ENCODE peak calls at places on chromosomes 1 and 21, in ten cellular contexts. One of them, this sample, is unnamed.
A peak's percentile ranks its signal among the peaks of the same experiment; 100 is the strongest.

GRCh38 chr1:143698016-143698415 is 273.8 kb downstream of the FAM72C start:
- DNase-seq in adipocyte: peak; percentile 6
- DNase-seq in omental fat pad: no peak
- DNase-seq in CD4-positive, alpha-beta T cell: no peak
- DNase-seq in nucleus accumbens: no peak
- DNase-seq in WERI-Rb-1: peak; percentile 21
- DNase-seq in hypothalamus: no peak
- DNase-seq in non-pigmented ciliary epithelial cell: no peak
- DNase-seq in stomach: peak; percentile 36
- DNase-seq in AG09319: no peak
- DNase-seq in this sample: peak; percentile 23

GRCh38 chr1:26530898-26531598 is 1.5 kb downstream of the RPS6KA1 start:
- DNase-seq in nucleus accumbens: no peak
- DNase-seq in omental fat pad: no peak
- DNase-seq in hypothalamus: no peak
- DNase-seq in stomach: peak; percentile 81
- DNase-seq in adipocyte: peak; percentile 6
- DNase-seq in CD4-positive, alpha-beta T cell: no peak
- DNase-seq in WERI-Rb-1: peak; percentile 69
- DNase-seq in AG09319: no peak
- DNase-seq in non-pigmented ciliary epithelial cell: no peak
- DNase-seq in this sample: peak; percentile 34

GRCh38 chr1:162302246-162302645 is 74.4 kb downstream of the SPATA46 start:
- DNase-seq in stomach: no peak
- DNase-seq in AG09319: no peak
- DNase-seq in nucleus accumbens: no peak
- DNase-seq in WERI-Rb-1: no peak
- DNase-seq in omental fat pad: no peak
- DNase-seq in non-pigmented ciliary epithelial cell: no peak
- DNase-seq in adipocyte: peak; percentile 13
- DNase-seq in hypothalamus: no peak
- DNase-seq in CD4-positive, alpha-beta T cell: no peak
- DNase-seq in this sample: no peak

GRCh38 chr1:47612816-47613215 is 175.0 kb downstream of the FOXD2 start:
- DNase-seq in adipocyte: no peak
- DNase-seq in non-pigmented ciliary epithelial cell: no peak
- DNase-seq in AG09319: no peak
- DNase-seq in WERI-Rb-1: no peak
- DNase-seq in stomach: no peak
- DNase-seq in nucleus accumbens: no peak
- DNase-seq in omental fat pad: no peak
- DNase-seq in CD4-positive, alpha-beta T cell: no peak
- DNase-seq in hypothalamus: no peak
- DNase-seq in this sample: no peak

GRCh38 chr1:221874285-221875003 is 132.6 kb upstream of the DUSP10 start:
- DNase-seq in omental fat pad: no peak
- DNase-seq in WERI-Rb-1: no peak
- DNase-seq in AG09319: peak; percentile 70
- DNase-seq in nucleus accumbens: no peak
- DNase-seq in CD4-positive, alpha-beta T cell: no peak
- DNase-seq in adipocyte: peak; percentile 78
- DNase-seq in hypothalamus: no peak
- DNase-seq in stomach: no peak
- DNase-seq in non-pigmented ciliary epithelial cell: no peak
- DNase-seq in this sample: no peak

GRCh38 chr1:24193046-24193445 is 6.0 kb upstream of the IFNLR1 start:
- DNase-seq in omental fat pad: no peak
- DNase-seq in hypothalamus: no peak
- DNase-seq in CD4-positive, alpha-beta T cell: no peak
- DNase-seq in stomach: no peak
- DNase-seq in adipocyte: peak; percentile 34
- DNase-seq in non-pigmented ciliary epithelial cell: no peak
- DNase-seq in WERI-Rb-1: no peak
- DNase-seq in nucleus accumbens: no peak
- DNase-seq in AG09319: no peak
- DNase-seq in this sample: no peak

GRCh38 chr1:224867715-224868114 is 61.8 kb upstream of the DNAH14 start:
- DNase-seq in adipocyte: no peak
- DNase-seq in WERI-Rb-1: no peak
- DNase-seq in non-pigmented ciliary epithelial cell: no peak
- DNase-seq in hypothalamus: no peak
- DNase-seq in stomach: no peak
- DNase-seq in CD4-positive, alpha-beta T cell: no peak
- DNase-seq in omental fat pad: no peak
- DNase-seq in nucleus accumbens: no peak
- DNase-seq in AG09319: no peak
- DNase-seq in this sample: no peak

GRCh38 chr1:87805661-87806376 is 477.1 kb downstream of the LMO4 start:
- DNase-seq in stomach: no peak
- DNase-seq in hypothalamus: no peak
- DNase-seq in nucleus accumbens: no peak
- DNase-seq in CD4-positive, alpha-beta T cell: no peak
- DNase-seq in non-pigmented ciliary epithelial cell: peak; percentile 24
- DNase-seq in WERI-Rb-1: no peak
- DNase-seq in adipocyte: peak; percentile 28
- DNase-seq in omental fat pad: no peak
- DNase-seq in AG09319: peak; percentile 16
- DNase-seq in this sample: no peak

GRCh38 chr21:39705849-39706248 is 39.1 kb upstream of the IGSF5 start:
- DNase-seq in stomach: no peak
- DNase-seq in hypothalamus: no peak
- DNase-seq in AG09319: no peak
- DNase-seq in non-pigmented ciliary epithelial cell: no peak
- DNase-seq in nucleus accumbens: no peak
- DNase-seq in adipocyte: peak; percentile 41
- DNase-seq in WERI-Rb-1: no peak
- DNase-seq in CD4-positive, alpha-beta T cell: no peak
- DNase-seq in omental fat pad: no peak
- DNase-seq in this sample: no peak

GRCh38 chr1:173900992-173901391 is 16.1 kb downstream of the SERPINC1 start:
- DNase-seq in AG09319: no peak
- DNase-seq in hypothalamus: no peak
- DNase-seq in CD4-positive, alpha-beta T cell: no peak
- DNase-seq in WERI-Rb-1: no peak
- DNase-seq in adipocyte: no peak
- DNase-seq in stomach: no peak
- DNase-seq in non-pigmented ciliary epithelial cell: no peak
- DNase-seq in omental fat pad: no peak
- DNase-seq in nucleus accumbens: no peak
- DNase-seq in this sample: no peak

GRCh38 chr1:26820784-26821269 is 5.7 kb upstream of the ZDHHC18 start:
- DNase-seq in hypothalamus: no peak
- DNase-seq in omental fat pad: no peak
- DNase-seq in nucleus accumbens: no peak
- DNase-seq in AG09319: no peak
- DNase-seq in adipocyte: no peak
- DNase-seq in CD4-positive, alpha-beta T cell: no peak
- DNase-seq in non-pigmented ciliary epithelial cell: no peak
- DNase-seq in stomach: no peak
- DNase-seq in WERI-Rb-1: no peak
- DNase-seq in this sample: no peak

GRCh38 chr1:231029841-231030240 is 10.2 kb downstream of the FAM89A start:
- DNase-seq in hypothalamus: no peak
- DNase-seq in stomach: no peak
- DNase-seq in non-pigmented ciliary epithelial cell: no peak
- DNase-seq in nucleus accumbens: no peak
- DNase-seq in WERI-Rb-1: no peak
- DNase-seq in omental fat pad: no peak
- DNase-seq in AG09319: no peak
- DNase-seq in adipocyte: no peak
- DNase-seq in CD4-positive, alpha-beta T cell: no peak
- DNase-seq in this sample: no peak

GRCh38 chr1:62082456-62083363 is 111.9 kb upstream of the L1TD1 start:
- DNase-seq in hypothalamus: no peak
- DNase-seq in adipocyte: peak; percentile 77
- DNase-seq in CD4-positive, alpha-beta T cell: peak; percentile 6
- DNase-seq in WERI-Rb-1: peak; percentile 41
- DNase-seq in omental fat pad: no peak
- DNase-seq in non-pigmented ciliary epithelial cell: no peak
- DNase-seq in nucleus accumbens: no peak
- DNase-seq in AG09319: no peak
- DNase-seq in stomach: peak; percentile 34
- DNase-seq in this sample: peak; percentile 38

GRCh38 chr1:172351347-172351746 is 69.1 kb upstream of the C1orf105 start:
- DNase-seq in AG09319: peak; percentile 25
- DNase-seq in stomach: no peak
- DNase-seq in WERI-Rb-1: no peak
- DNase-seq in adipocyte: peak; percentile 73
- DNase-seq in omental fat pad: no peak
- DNase-seq in non-pigmented ciliary epithelial cell: no peak
- DNase-seq in nucleus accumbens: no peak
- DNase-seq in hypothalamus: no peak
- DNase-seq in CD4-positive, alpha-beta T cell: no peak
- DNase-seq in this sample: no peak

GRCh38 chr21:42347601-42348327 is 3.0 kb downstream of the TFF2 start:
- DNase-seq in omental fat pad: no peak
- DNase-seq in hypothalamus: no peak
- DNase-seq in adipocyte: no peak
- DNase-seq in non-pigmented ciliary epithelial cell: no peak
- DNase-seq in CD4-positive, alpha-beta T cell: no peak
- DNase-seq in nucleus accumbens: no peak
- DNase-seq in WERI-Rb-1: peak; percentile 3
- DNase-seq in stomach: no peak
- DNase-seq in AG09319: no peak
- DNase-seq in this sample: no peak

GRCh38 chr1:184160236-184160635 is 108.7 kb downstream of the TSEN15 start:
- DNase-seq in AG09319: no peak
- DNase-seq in nucleus accumbens: no peak
- DNase-seq in stomach: no peak
- DNase-seq in adipocyte: peak; percentile 59
- DNase-seq in omental fat pad: no peak
- DNase-seq in WERI-Rb-1: no peak
- DNase-seq in non-pigmented ciliary epithelial cell: peak; percentile 80
- DNase-seq in hypothalamus: no peak
- DNase-seq in CD4-positive, alpha-beta T cell: no peak
- DNase-seq in this sample: no peak

GRCh38 chr1:226100436-226101347 is 38.2 kb downstream of the H3-3A start:
- DNase-seq in stomach: peak; percentile 42
- DNase-seq in nucleus accumbens: no peak
- DNase-seq in AG09319: peak; percentile 37
- DNase-seq in non-pigmented ciliary epithelial cell: no peak
- DNase-seq in CD4-positive, alpha-beta T cell: no peak
- DNase-seq in adipocyte: peak; percentile 40
- DNase-seq in hypothalamus: no peak
- DNase-seq in WERI-Rb-1: no peak
- DNase-seq in omental fat pad: no peak
- DNase-seq in this sample: peak; percentile 56

GRCh38 chr1:179079113-179079761 is 2.6 kb upstream of the TOR3A start:
- DNase-seq in adipocyte: peak; percentile 91
- DNase-seq in WERI-Rb-1: peak; percentile 65
- DNase-seq in non-pigmented ciliary epithelial cell: peak; percentile 30
- DNase-seq in omental fat pad: no peak
- DNase-seq in nucleus accumbens: no peak
- DNase-seq in AG09319: peak; percentile 46
- DNase-seq in hypothalamus: no peak
- DNase-seq in stomach: peak; percentile 47
- DNase-seq in CD4-positive, alpha-beta T cell: peak; percentile 30
- DNase-seq in this sample: peak; percentile 28

GRCh38 chr1:232868793-232869491 is 63.7 kb downstream of the MAP10 start:
- DNase-seq in WERI-Rb-1: no peak
- DNase-seq in CD4-positive, alpha-beta T cell: no peak
- DNase-seq in stomach: no peak
- DNase-seq in omental fat pad: no peak
- DNase-seq in nucleus accumbens: no peak
- DNase-seq in non-pigmented ciliary epithelial cell: peak; percentile 67
- DNase-seq in hypothalamus: no peak
- DNase-seq in AG09319: peak; percentile 88
- DNase-seq in adipocyte: peak; percentile 94
- DNase-seq in this sample: no peak

GRCh38 chr1:9435101-9435636 is 104.1 kb upstream of the SLC25A33 start:
- DNase-seq in nucleus accumbens: no peak
- DNase-seq in omental fat pad: no peak
- DNase-seq in stomach: peak; percentile 36
- DNase-seq in CD4-positive, alpha-beta T cell: no peak
- DNase-seq in WERI-Rb-1: no peak
- DNase-seq in adipocyte: no peak
- DNase-seq in AG09319: no peak
- DNase-seq in non-pigmented ciliary epithelial cell: no peak
- DNase-seq in hypothalamus: no peak
- DNase-seq in this sample: no peak

GRCh38 chr1:76247261-76247852 is 172.8 kb downstream of the ST6GALNAC3 start:
- DNase-seq in nucleus accumbens: no peak
- DNase-seq in AG09319: no peak
- DNase-seq in non-pigmented ciliary epithelial cell: no peak
- DNase-seq in stomach: no peak
- DNase-seq in adipocyte: no peak
- DNase-seq in WERI-Rb-1: peak; percentile 88
- DNase-seq in hypothalamus: no peak
- DNase-seq in omental fat pad: no peak
- DNase-seq in CD4-positive, alpha-beta T cell: no peak
- DNase-seq in this sample: no peak

GRCh38 chr21:34274001-34274400 is 89.8 kb upstream of the KCNE2 start:
- DNase-seq in non-pigmented ciliary epithelial cell: peak; percentile 13
- DNase-seq in hypothalamus: no peak
- DNase-seq in stomach: no peak
- DNase-seq in omental fat pad: no peak
- DNase-seq in CD4-positive, alpha-beta T cell: no peak
- DNase-seq in nucleus accumbens: no peak
- DNase-seq in WERI-Rb-1: no peak
- DNase-seq in adipocyte: peak; percentile 33
- DNase-seq in AG09319: no peak
- DNase-seq in this sample: no peak

GRCh38 chr21:43269981-43270670 is 101.3 kb downstream of the CRYAA start:
- DNase-seq in CD4-positive, alpha-beta T cell: no peak
- DNase-seq in omental fat pad: no peak
- DNase-seq in hypothalamus: no peak
- DNase-seq in adipocyte: no peak
- DNase-seq in stomach: no peak
- DNase-seq in WERI-Rb-1: no peak
- DNase-seq in non-pigmented ciliary epithelial cell: no peak
- DNase-seq in nucleus accumbens: no peak
- DNase-seq in AG09319: no peak
- DNase-seq in this sample: no peak

This sample was measured in activated naive CD8-positive, alpha-beta T cell treated with anti-CD3 and anti-CD28 coated beads, Interleukin-2, amount 50 U/mL, for 24 hours.